ENCODE peak calls at places on chromosomes 1 and 21, in five cellular contexts. K is HCT116, E is Panc1, R is A549, Q is K562. C is an unnamed sample.

GRCh38 chr1:158830904-158831507 is at the start of gene MNDA:
- DNase-seq in R (no peak), K (no peak), E (no peak), Q (no peak), C (no peak)

GRCh38 chr1:89540406-89540970 is 15.9 kb downstream of the LRRC8B start:
- DNase-seq in E (no peak), K (no peak), Q (no peak), R (no peak), C (no peak)

GRCh38 chr1:63827411-63828321 is 53.8 kb downstream of the ROR1 start:
- DNase-seq in E (peak), Q (no peak), R (no peak), K (no peak), C (no peak)

GRCh38 chr1:30034627-30035521 is 688.5 kb downstream of the MATN1 start:
- DNase-seq in R (no peak), Q (no peak), E (no peak), K (no peak), C (no peak)

GRCh38 chr1:17355898-17356297 is 16.1 kb upstream of the PADI6 start:
- DNase-seq in Q (no peak), R (no peak), E (no peak), K (no peak), C (no peak)

GRCh38 chr1:74356493-74356892 is 121.3 kb downstream of the TNNI3K start:
- DNase-seq in Q (no peak), R (no peak), K (no peak), E (peak), C (peak)

GRCh38 chr1:219264557-219264956 is 90.9 kb downstream of the LYPLAL1 start:
- DNase-seq in K (no peak), R (no peak), E (no peak), Q (no peak), C (peak)

GRCh38 chr1:51214615-51215131 is 21.4 kb upstream of the RNF11 start:
- DNase-seq in E (no peak), Q (no peak), R (no peak), K (no peak), C (no peak)

GRCh38 chr1:244050835-244051444 is at the start of gene ZBTB18:
- DNase-seq in K (no peak), Q (no peak), R (no peak), E (no peak), C (no peak)

GRCh38 chr1:159214149-159214760 is 9.6 kb downstream of the ACKR1 start:
- DNase-seq in Q (peak), R (peak), E (peak), K (peak), C (peak)

GRCh38 chr1:31161571-31161970 is 78.1 kb downstream of the NKAIN1 start:
- DNase-seq in K (no peak), E (no peak), R (no peak), Q (no peak), C (no peak)

GRCh38 chr1:147826259-147826658 is 65.9 kb upstream of the GJA5 start:
- DNase-seq in E (no peak), K (no peak), R (no peak), Q (no peak), C (no peak)

GRCh38 chr1:40394456-40395172 is 21.1 kb downstream of the SMAP2 start:
- DNase-seq in K (no peak), Q (no peak), E (no peak), R (no peak), C (no peak)

GRCh38 chr1:58162952-58163550 is 383.5 kb downstream of the OMA1 start:
- DNase-seq in E (peak), R (peak), K (peak), Q (peak), C (peak)

GRCh38 chr1:198934901-198935301 is 296.1 kb downstream of the PTPRC start:
- DNase-seq in R (no peak), K (no peak), E (no peak), Q (no peak), C (no peak)

GRCh38 chr1:6241887-6242740 is 1.9 kb upstream of the HES3 start:
- DNase-seq in R (no peak), K (no peak), Q (no peak), E (no peak), C (no peak)

GRCh38 chr1:2865571-2866414 is 64.3 kb upstream of the TTC34 start:
- DNase-seq in Q (no peak), R (no peak), K (no peak), E (no peak), C (no peak)

GRCh38 chr1:243708210-243708609 is 141.8 kb downstream of the AKT3 start:
- DNase-seq in Q (no peak), R (no peak), E (no peak), K (no peak), C (no peak)

GRCh38 chr1:56414728-56415224 is 164.6 kb downstream of the PLPP3 start:
- DNase-seq in R (peak), E (no peak), Q (no peak), K (no peak), C (peak)

GRCh38 chr1:12650001-12650421 is 6.1 kb downstream of the AADACL4 start:
- DNase-seq in E (no peak), Q (no peak), R (no peak), K (no peak), C (no peak)

GRCh38 chr1:11961230-11961629 is 19.0 kb upstream of the MFN2 start:
- DNase-seq in K (no peak), E (no peak), R (no peak), Q (no peak), C (peak)

GRCh38 chr1:14778882-14779594 is 180.6 kb downstream of the KAZN start:
- DNase-seq in E (no peak), R (peak), Q (peak), K (peak), C (peak)

GRCh38 chr21:39004776-39005605 is 178.3 kb downstream of the PSMG1 start:
- DNase-seq in Q (no peak), R (no peak), K (no peak), E (no peak), C (no peak)

GRCh38 chr1:25028910-25029599 is 99.0 kb upstream of the RUNX3 start:
- DNase-seq in R (no peak), E (no peak), K (no peak), Q (no peak), C (no peak)

GRCh38 chr1:206075786-206076725 is 23.1 kb downstream of the RHEX start:
- DNase-seq in K (no peak), Q (no peak), R (no peak), E (no peak), C (no peak)

GRCh38 chr1:34786521-34787325 is 5.7 kb downstream of the GJB3 start:
- DNase-seq in E (peak), Q (peak), R (peak), K (no peak), C (peak)

GRCh38 chr1:58829861-58830260 is 46.0 kb upstream of the JUN start:
- DNase-seq in Q (no peak), K (no peak), R (no peak), E (no peak), C (no peak)

GRCh38 chr1:244665771-244666217 is 12.9 kb downstream of the DESI2 start:
- DNase-seq in Q (no peak), R (no peak), K (no peak), E (no peak), C (no peak)

GRCh38 chr1:36322786-36323635 is 434 bp downstream of the EVA1B start:
- DNase-seq in Q (peak), E (no peak), K (no peak), R (no peak), C (no peak)

DNA sequence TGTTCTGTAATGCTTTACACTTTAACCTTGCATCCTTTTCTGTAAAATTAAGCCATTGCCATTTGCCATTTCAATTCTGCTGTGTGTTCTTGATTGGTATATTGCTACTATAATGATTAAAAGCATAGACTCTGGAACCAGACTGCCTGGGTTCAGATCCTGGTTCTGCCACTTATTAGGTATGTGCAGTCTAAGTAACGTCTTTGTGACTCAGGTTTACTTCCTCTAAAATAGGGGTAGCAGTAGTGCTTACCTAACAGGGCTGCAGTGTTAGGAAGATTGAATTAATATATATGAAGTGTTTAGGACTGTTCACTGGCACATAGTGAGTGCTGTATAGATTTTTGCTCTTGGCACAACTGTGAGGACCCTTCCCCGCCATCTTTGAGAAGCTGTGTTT is 4.4 kb downstream of the CDC42 start:
- DNase-seq in R (no peak), E (no peak), Q (no peak), K (no peak), C (no peak)
- TF ChIP-seq REST in R (no peak), E (no peak), Q (no peak), K (no peak), C (no peak)

GRCh38 chr1:117563492-117563875 is 42.4 kb upstream of the TENT5C start:
- DNase-seq in Q (no peak), K (no peak), R (no peak), E (no peak), C (no peak)
- TF ChIP-seq REST in Q (no peak), K (no peak), R (no peak), E (no peak), C (no peak)

DNA sequence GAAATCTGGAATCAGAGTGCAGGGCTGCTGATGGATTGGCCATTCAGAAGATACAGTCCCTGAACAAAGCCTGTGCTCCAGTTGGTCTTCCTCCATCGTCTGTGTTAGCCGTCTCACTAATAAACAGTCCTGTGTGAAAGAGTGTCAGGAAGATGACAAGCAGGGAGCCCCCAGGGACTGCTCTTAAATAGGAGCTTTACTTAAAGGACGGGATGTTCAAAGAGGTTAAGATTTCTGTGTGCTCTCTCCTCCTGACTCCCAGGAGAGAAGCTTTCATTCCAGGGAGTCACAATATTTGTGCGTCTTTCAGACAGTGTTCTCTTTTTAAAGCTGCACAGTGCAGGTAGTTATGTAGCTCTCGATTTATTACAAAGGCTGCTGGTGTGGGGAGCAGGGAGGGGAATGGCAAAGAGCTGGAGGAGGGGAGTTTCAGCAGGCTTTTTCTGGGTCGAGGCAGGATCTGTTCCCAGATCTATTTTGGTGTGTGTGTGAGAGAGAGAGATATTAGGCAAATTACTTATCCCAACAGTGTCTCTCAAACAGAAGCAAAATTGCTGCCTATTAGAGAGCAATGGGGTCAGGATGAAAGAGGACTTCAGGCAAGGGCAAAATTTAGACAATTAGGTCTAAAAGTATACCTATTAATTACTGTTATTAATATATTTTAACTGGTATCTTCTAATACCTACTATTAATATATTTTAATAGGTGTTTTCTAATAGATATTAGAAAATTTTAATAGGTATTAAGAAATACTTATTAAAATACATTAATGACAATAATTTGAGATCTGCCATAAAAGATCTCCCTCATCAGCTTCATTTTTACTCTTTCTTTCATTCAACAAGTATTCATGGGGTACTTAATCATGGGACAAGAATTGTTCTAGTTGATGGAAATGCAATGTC is 43.7 kb downstream of the STYXL2 start:
- DNase-seq in K (no peak), Q (no peak), E (no peak), R (no peak), C (no peak)
- TF ChIP-seq REST in K (no peak), Q (no peak), E (no peak), R (no peak), C (no peak)

GRCh38 chr21:43957128-43957571 is 55.0 kb upstream of the TRAPPC10 start:
- DNase-seq in K (no peak), Q (no peak), E (no peak), R (no peak), C (no peak)
- TF ChIP-seq REST in K (no peak), Q (no peak), E (no peak), R (no peak), C (no peak)

GRCh38 chr1:93056214-93056613 is 22.9 kb upstream of the MTF2 start:
- DNase-seq in R (no peak), Q (peak), E (no peak), K (no peak), C (peak)

GRCh38 chr1:93056649-93057048 is 22.4 kb upstream of the MTF2 start:
- DNase-seq in R (no peak), K (no peak), E (no peak), Q (no peak), C (no peak)

GRCh38 chr1:93047585-93047984 is 31.5 kb upstream of the MTF2 start:
- DNase-seq in Q (no peak), K (no peak), R (no peak), E (no peak), C (no peak)

GRCh38 chr1:93051961-93052360 is 27.1 kb upstream of the MTF2 start:
- DNase-seq in R (no peak), E (no peak), Q (peak), K (no peak), C (no peak)
- TF ChIP-seq REST in R (no peak), E (no peak), Q (no peak), K (no peak), C (no peak)

C was measured in HepG2.